ENCODE peak calls at places on chromosomes 7 and 10, in five cellular contexts. One of them, this sample, is unnamed.

GRCh38 chr10:78692071-78692470 is 376.7 kb upstream of the ZMIZ1 start:
- DNase-seq in RPMI7951: no peak
- DNase-seq in NCI-H524: no peak
- DNase-seq in psoas muscle: no peak
- DNase-seq in M059J: no peak
- DNase-seq in this sample: no peak

GRCh38 chr10:121610798-121611325 is 12.6 kb upstream of the FGFR2 start:
- DNase-seq in RPMI7951: no peak
- DNase-seq in M059J: no peak
- DNase-seq in NCI-H524: no peak
- DNase-seq in psoas muscle: no peak
- DNase-seq in this sample: no peak

GRCh38 chr7:84950836-84951235 is 236.0 kb downstream of the SEMA3D start:
- DNase-seq in NCI-H524: no peak
- DNase-seq in M059J: peak; percentile 55
- DNase-seq in psoas muscle: no peak
- DNase-seq in RPMI7951: no peak
- DNase-seq in this sample: no peak

GRCh38 chr7:136062625-136063336 is 85.6 kb upstream of the MTPN start:
- DNase-seq in NCI-H524: peak; percentile 68
- DNase-seq in M059J: no peak
- DNase-seq in psoas muscle: no peak
- DNase-seq in RPMI7951: no peak
- DNase-seq in this sample: no peak

GRCh38 chr10:126063353-126063791 is 167.0 kb downstream of the FANK1 start:
- DNase-seq in psoas muscle: no peak
- DNase-seq in RPMI7951: peak; percentile 98
- DNase-seq in M059J: peak; percentile 98
- DNase-seq in NCI-H524: no peak
- DNase-seq in this sample: no peak

GRCh38 chr10:50152792-50153272 is 85.1 kb downstream of the WASHC2A start:
- DNase-seq in RPMI7951: no peak
- DNase-seq in psoas muscle: no peak
- DNase-seq in M059J: no peak
- DNase-seq in NCI-H524: peak; percentile 22
- DNase-seq in this sample: no peak

GRCh38 chr7:577971-578370 is 58.3 kb upstream of the PDGFA start:
- DNase-seq in RPMI7951: no peak
- DNase-seq in psoas muscle: no peak
- DNase-seq in M059J: no peak
- DNase-seq in NCI-H524: no peak
- DNase-seq in this sample: no peak

GRCh38 chr10:76155961-76156360 is 724.5 kb downstream of the LRMDA start:
- DNase-seq in psoas muscle: no peak
- DNase-seq in RPMI7951: no peak
- DNase-seq in M059J: no peak
- DNase-seq in NCI-H524: no peak
- DNase-seq in this sample: no peak

GRCh38 chr10:126422561-126422960 is 34.3 kb upstream of the ADAM12 start:
- DNase-seq in M059J: peak; percentile 86
- DNase-seq in RPMI7951: no peak
- DNase-seq in NCI-H524: no peak
- DNase-seq in psoas muscle: no peak
- DNase-seq in this sample: no peak

GRCh38 chr7:90804370-90804769 is 208.2 kb downstream of the CDK14 start:
- DNase-seq in NCI-H524: no peak
- DNase-seq in psoas muscle: no peak
- DNase-seq in M059J: peak; percentile 16
- DNase-seq in RPMI7951: no peak
- DNase-seq in this sample: no peak

GRCh38 chr7:110600983-110601382 is 489.9 kb upstream of the LRRN3 start:
- DNase-seq in NCI-H524: peak; percentile 20
- DNase-seq in psoas muscle: no peak
- DNase-seq in M059J: no peak
- DNase-seq in RPMI7951: no peak
- DNase-seq in this sample: peak; percentile 23

GRCh38 chr10:99945286-99945685 is 64.5 kb downstream of the DNMBP start:
- DNase-seq in M059J: peak; percentile 83
- DNase-seq in NCI-H524: no peak
- DNase-seq in RPMI7951: peak; percentile 38
- DNase-seq in psoas muscle: peak; percentile 40
- DNase-seq in this sample: no peak

GRCh38 chr7:154304740-154305679 is 252.8 kb downstream of the DPP6 start:
- DNase-seq in RPMI7951: no peak
- DNase-seq in M059J: no peak
- DNase-seq in psoas muscle: no peak
- DNase-seq in NCI-H524: peak; percentile 68
- DNase-seq in this sample: no peak

GRCh38 chr10:4316166-4316810 is 509.7 kb upstream of the AKR1E2 start:
- DNase-seq in RPMI7951: peak; percentile 99
- DNase-seq in psoas muscle: peak; percentile 29
- DNase-seq in NCI-H524: no peak
- DNase-seq in M059J: peak; percentile 89
- DNase-seq in this sample: no peak

GRCh38 chr7:27165089-27165654 is at the start of gene HOXA9:
- DNase-seq in NCI-H524: no peak
- DNase-seq in RPMI7951: no peak
- DNase-seq in M059J: peak; percentile 93
- DNase-seq in psoas muscle: peak; percentile 78
- DNase-seq in this sample: no peak

GRCh38 chr10:110006358-110007170 is 1.2 kb upstream of the ADD3 start:
- DNase-seq in NCI-H524: peak; percentile 7
- DNase-seq in RPMI7951: peak; percentile 54
- DNase-seq in psoas muscle: peak; percentile 71
- DNase-seq in M059J: no peak
- DNase-seq in this sample: no peak

This sample was measured in NCI-H2171.